ENCODE peak calls at places on chromosomes 16 and 17, in five cellular contexts. E is BJ; X is Panc1; I is CD8-positive, alpha-beta T cell; O is pancreas. A is an unnamed sample.

GRCh38 chr16:57185945-57186629 is at the start of the genes PSME3IP1 and RSPRY1:
- DNase-seq in E (peak; percentile 99), X (peak; percentile 97), I (peak; percentile 98), O (peak; percentile 97), A (peak; percentile 98)

GRCh38 chr16:46690281-46691178 is 1.1 kb downstream of the ORC6 start:
- DNase-seq in I (no peak), X (no peak), O (no peak), E (no peak), A (no peak)

GRCh38 chr17:78159575-78160158 is 8.7 kb upstream of the SYNGR2 start:
- DNase-seq in O (no peak), I (no peak), X (no peak), E (no peak), A (no peak)

GRCh38 chr16:48246066-48246465 is 1.3 kb downstream of the ABCC11 start:
- DNase-seq in O (no peak), E (no peak), X (no peak), I (no peak), A (no peak)

GRCh38 chr16:53745753-53746258 is 41.9 kb downstream of the FTO start:
- DNase-seq in X (no peak), E (no peak), O (no peak), I (no peak), A (no peak)

GRCh38 chr17:4550534-4551039 is 4.6 kb downstream of the MYBBP1A start:
- DNase-seq in E (no peak), O (no peak), X (no peak), I (no peak), A (no peak)

GRCh38 chr17:17043668-17044226 is 1.5 kb downstream of the MPRIP start:
- DNase-seq in E (no peak), X (no peak), I (no peak), O (no peak), A (no peak)

GRCh38 chr17:8462564-8462963 is 26.9 kb downstream of the NDEL1 start:
- DNase-seq in X (no peak), I (no peak), E (no peak), O (no peak), A (no peak)

GRCh38 chr16:22386976-22387375 is 12.6 kb upstream of the CDR2 start:
- DNase-seq in O (no peak), X (no peak), I (no peak), E (peak; percentile 95), A (peak; percentile 51)

GRCh38 chr16:3717235-3718018 is at the start of gene TRAP1:
- DNase-seq in E (peak; percentile 7), I (peak; percentile 91), X (no peak), O (peak; percentile 93), A (peak; percentile 12)

GRCh38 chr17:46106966-46107644 is 86.1 kb downstream of the KANSL1 start:
- DNase-seq in E (no peak), O (no peak), I (no peak), X (no peak), A (no peak)

GRCh38 chr17:32912218-32912897 is 15.6 kb upstream of the TMEM98 start:
- DNase-seq in O (peak; percentile 83), E (peak; percentile 58), I (no peak), X (no peak), A (peak; percentile 44)

GRCh38 chr17:69919789-69920188 is 155.2 kb upstream of the KCNJ16 start:
- DNase-seq in E (no peak), I (no peak), X (no peak), O (no peak), A (no peak)

GRCh38 chr17:570403-570802 is 144.2 kb downstream of the VPS53 start:
- DNase-seq in X (no peak), I (no peak), O (no peak), E (no peak), A (no peak)

GRCh38 chr17:8326591-8327583 is 12.8 kb upstream of the ODF4 start:
- DNase-seq in E (no peak), O (peak; percentile 43), I (no peak), X (no peak), A (no peak)

GRCh38 chr17:40477796-40478195 is 23.6 kb downstream of the TNS4 start:
- DNase-seq in E (no peak), O (no peak), X (no peak), I (no peak), A (no peak)

GRCh38 chr17:8300629-8301242 is 5.5 kb upstream of the SLC25A35 start:
- DNase-seq in O (peak; percentile 62), E (no peak), I (peak; percentile 50), X (peak; percentile 72), A (no peak)

GRCh38 chr16:63530208-63530607 is 1494.0 kb upstream of the CDH8 start:
- DNase-seq in X (no peak), E (no peak), O (no peak), I (no peak), A (no peak)

GRCh38 chr17:77098884-77099545 is 41.8 kb upstream of the SEC14L1 start:
- DNase-seq in E (peak; percentile 59), O (no peak), I (no peak), X (no peak), A (no peak)

GRCh38 chr16:23607740-23608139 is 11.6 kb upstream of the NDUFAB1 start:
- DNase-seq in E (no peak), I (no peak), O (no peak), X (no peak), A (no peak)

GRCh38 chr17:18070861-18071340 is 16.8 kb upstream of the DRG2 start:
- DNase-seq in I (no peak), O (no peak), E (no peak), X (no peak), A (peak; percentile 16)

GRCh38 chr16:73268311-73268997 is 220.5 kb upstream of the ZFHX3 start:
- DNase-seq in I (no peak), X (no peak), O (no peak), E (no peak), A (no peak)

GRCh38 chr16:67114793-67115192 is 5.1 kb downstream of the PHAF1 start:
- DNase-seq in O (no peak), I (no peak), X (no peak), E (no peak), A (no peak)

GRCh38 chr17:35587074-35587961 is at the start of gene AP2B1:
- DNase-seq in I (peak; percentile 96), O (peak; percentile 93), E (peak; percentile 69), X (peak; percentile 92), A (peak; percentile 63)

GRCh38 chr16:3951861-3952332 is 71.4 kb upstream of the CREBBP start:
- DNase-seq in E (no peak), X (no peak), O (no peak), I (no peak), A (no peak)

GRCh38 chr17:59892251-59892848 is 393 bp downstream of the TUBD1 start:
- DNase-seq in X (no peak), E (no peak), I (no peak), O (no peak), A (no peak)

GRCh38 chr17:64741924-64742670 is 80.0 kb upstream of the SMURF2 start:
- DNase-seq in X (no peak), I (no peak), E (peak; percentile 91), O (no peak), A (no peak)

GRCh38 chr16:82344157-82344556 is 174.1 kb upstream of the MPHOSPH6 start:
- DNase-seq in O (no peak), I (no peak), X (no peak), E (no peak), A (no peak)

GRCh38 chr17:66537518-66537917 is 235.1 kb downstream of the PRKCA start:
- DNase-seq in E (no peak), I (no peak), X (no peak), O (no peak), A (no peak)

GRCh38 chr17:66535611-66536010 is 233.2 kb downstream of the PRKCA start:
- DNase-seq in I (no peak), O (no peak), X (no peak), E (no peak), A (no peak)

GRCh38 chr17:66538776-66539175 is 236.4 kb downstream of the PRKCA start:
- DNase-seq in I (no peak), X (no peak), E (no peak), O (no peak), A (no peak)

GRCh38 chr17:66531826-66532439 is 229.5 kb downstream of the PRKCA start:
- DNase-seq in I (no peak), O (no peak), E (no peak), X (no peak), A (no peak)

GRCh38 chr17:66533572-66533971 is 231.2 kb downstream of the PRKCA start:
- DNase-seq in I (no peak), X (no peak), E (no peak), O (no peak), A (no peak)
- TF ChIP-seq CTCF in I (no peak), X (no peak), E (no peak), O (no peak), A (peak; percentile 8)

GRCh38 chr16:27402964-27403600 is 1.1 kb downstream of the IL21R start:
- DNase-seq in I (no peak), E (no peak), X (no peak), O (no peak), A (no peak)
- H3K4me3 ChIP-seq in I (peak overlapping the region; percentile 78), E (no peak overlapping the region), X (no peak overlapping the region), O (no peak overlapping the region), A (no peak overlapping the region)

GRCh38 chr17:48527742-48528028 is 3.1 kb downstream of the HOXB1 start:
- DNase-seq in I (no peak), O (no peak), E (no peak), X (no peak), A (no peak)
- H3K27me3 ChIP-seq in I (peaks cover 10% of the 10 kb centered on the region), O (peaks cover 4% of the 10 kb centered on the region), E (peaks cover 48% of the 10 kb centered on the region), X (no peaks in the 10 kb centered on the region), A (no peaks in the 10 kb centered on the region)

DNA sequence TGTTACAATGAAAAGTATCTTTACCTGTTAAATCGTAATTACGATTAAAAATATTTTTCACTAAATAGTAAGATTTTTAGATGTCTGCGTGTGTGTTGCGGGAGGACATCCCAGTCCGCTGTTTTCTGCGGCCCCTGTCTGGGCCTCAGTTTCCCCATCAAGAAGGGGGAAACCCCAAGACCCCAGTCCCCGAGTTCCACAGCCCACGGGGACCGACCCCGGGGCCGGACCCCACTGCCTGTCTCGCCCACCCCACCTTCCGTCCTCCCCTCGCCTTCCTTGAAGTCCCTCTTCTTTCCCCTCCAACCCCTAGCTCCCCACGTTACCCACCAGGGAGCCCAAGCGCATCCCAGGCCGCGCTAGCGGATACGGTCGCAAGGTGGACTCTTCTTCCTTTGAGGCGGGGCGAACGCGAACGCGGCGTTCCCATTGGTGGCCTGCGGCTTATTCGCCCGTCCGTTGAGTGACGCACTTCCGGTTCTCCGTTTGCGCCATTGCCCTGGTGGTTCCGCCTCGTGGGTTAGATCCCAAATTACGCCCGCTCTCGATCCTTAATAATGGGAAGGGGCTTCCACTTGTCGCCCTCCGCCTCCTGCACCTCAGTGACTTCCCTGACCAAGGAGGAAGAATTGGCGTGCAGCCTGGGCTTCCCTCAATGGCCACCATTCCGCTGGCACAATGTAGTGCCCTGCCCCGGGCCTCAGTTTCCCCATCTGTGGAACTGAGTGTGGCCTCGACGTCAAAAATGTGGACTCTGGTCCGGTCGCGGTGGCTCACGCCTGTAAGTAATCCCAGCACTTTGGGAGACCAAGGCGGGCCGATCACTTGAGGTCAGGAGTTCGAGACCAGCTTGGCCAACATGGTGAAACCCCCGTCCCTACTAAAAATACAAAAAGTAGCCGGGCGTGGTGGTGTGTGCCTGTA is at the start of gene NSMCE1:
- DNase-seq in X (peak; percentile 73), I (peak; percentile 92), O (peak; percentile 97), E (peak; percentile 66), A (peak; percentile 77)
- TF ChIP-seq CTCF in X (no peak), I (no peak), O (no peak), E (peak; percentile 43), A (peak; percentile 19)

GRCh38 chr17:31327534-31328526 is 6.4 kb upstream of the EVI2A start:
- DNase-seq in I (no peak), E (peak; percentile 51), X (no peak), O (no peak), A (peak; percentile 82)
- H3K4me3 ChIP-seq in I (no peak overlapping the region), E (no peak overlapping the region), X (no peak overlapping the region), O (no peak overlapping the region), A (no peak overlapping the region)